ENCODE peak calls at places on chromosomes 4 and X, in six cellular contexts. F, V, L, J, T and M are unnamed samples.
A peak's percentile ranks its signal among the peaks of the same experiment; 100 is the strongest.

GRCh38 chrX:38232287-38232686 is 11.6 kb upstream of the SRPX start:
- DNase-seq in V (no peak), T (no peak), F (no peak), J (no peak), L (no peak), M (no peak)

GRCh38 chrX:135923353-135923752 is 29.8 kb downstream of the SAGE1 start:
- DNase-seq in L (no peak), T (no peak), J (no peak), F (no peak), V (peak; percentile 2), M (peak; percentile 3)

GRCh38 chrX:73615022-73615421 is 52.0 kb downstream of the CHIC1 start:
- DNase-seq in V (no peak), J (no peak), T (no peak), L (no peak), F (no peak), M (no peak)

GRCh38 chr4:65502151-65502691 is 168.1 kb downstream of the EPHA5 start:
- DNase-seq in F (no peak), L (no peak), V (peak; percentile 29), T (no peak), J (no peak), M (peak; percentile 68)

GRCh38 chrX:115409551-115409950 is 120.0 kb downstream of the LUZP4 start:
- DNase-seq in L (no peak), T (no peak), J (no peak), F (no peak), V (no peak), M (no peak)

GRCh38 chrX:105651052-105651451 is 171.3 kb upstream of the NRK start:
- DNase-seq in V (no peak), L (no peak), T (no peak), J (no peak), F (no peak), M (no peak)

GRCh38 chrX:147899715-147900114 is 12.0 kb upstream of the FMR1 start:
- DNase-seq in L (no peak), F (no peak), V (no peak), T (no peak), J (no peak), M (no peak)

GRCh38 chr4:83231620-83232056 is 53.0 kb downstream of the COQ2 start:
- DNase-seq in V (no peak), L (no peak), J (no peak), F (no peak), T (no peak), M (no peak)

GRCh38 chr4:8225704-8226443 is 26.8 kb downstream of the SH3TC1 start:
- DNase-seq in F (no peak), J (no peak), T (no peak), L (no peak), V (no peak), M (no peak)

GRCh38 chr4:83757121-83757621 is 221.3 kb downstream of the GPAT3 start:
- DNase-seq in F (no peak), L (no peak), J (no peak), T (no peak), V (no peak), M (no peak)

GRCh38 chr4:37623125-37623524 is 63.1 kb downstream of the RELL1 start:
- DNase-seq in V (no peak), L (no peak), T (no peak), F (no peak), J (no peak), M (no peak)

GRCh38 chr4:88446124-88446523 is 10.8 kb upstream of the HERC5 start:
- DNase-seq in J (no peak), V (no peak), F (no peak), T (no peak), L (no peak), M (no peak)

GRCh38 chr4:156362581-156362980 is 408.9 kb upstream of the CTSO start:
- DNase-seq in L (no peak), V (no peak), F (no peak), T (no peak), J (no peak), M (no peak)

GRCh38 chrX:154458116-154458953 is at the start of gene PLXNA3:
- DNase-seq in T (peak; percentile 91), L (peak; percentile 51), F (no peak), J (peak; percentile 68), V (peak; percentile 4), M (no peak)

GRCh38 chr4:76874176-76874575 is 23.8 kb downstream of the SOWAHB start:
- DNase-seq in V (no peak), J (no peak), L (no peak), F (no peak), T (no peak), M (no peak)

GRCh38 chr4:11746734-11747133 is 318.0 kb upstream of the HS3ST1 start:
- DNase-seq in L (no peak), J (no peak), T (no peak), F (no peak), V (no peak), M (no peak)

GRCh38 chr4:70556856-70557255 is 35.2 kb upstream of the AMBN start:
- DNase-seq in V (no peak), J (no peak), T (no peak), L (no peak), F (no peak), M (no peak)

GRCh38 chr4:85153221-85153620 is 186.7 kb upstream of the WDFY3 start:
- DNase-seq in T (no peak), L (no peak), F (no peak), J (no peak), V (no peak), M (no peak)